ENCODE peak calls at places on chromosomes 1 and 21, in six cellular contexts. D, N, B, Y, Z and F are unnamed samples.

GRCh38 chr1:210363119-210363518 is 34.4 kb downstream of the HHAT start:
- DNase-seq in D (no peak), N (no peak), B (no peak), Y (no peak), Z (no peak), F (no peak)

GRCh38 chr1:109807822-109808680 is 44.3 kb upstream of the EPS8L3 start:
- DNase-seq in D (no peak), N (no peak), B (no peak), Y (peak), Z (peak), F (peak)

GRCh38 chr1:88221396-88221795 is 462.7 kb upstream of the PKN2 start:
- DNase-seq in D (no peak), N (no peak), B (no peak), Y (peak), Z (no peak), F (no peak)

GRCh38 chr1:10378071-10378841 is 20.6 kb upstream of the PGD start:
- DNase-seq in D (peak), N (no peak), B (no peak), Y (peak), Z (peak), F (no peak)

GRCh38 chr1:75338974-75339483 is 204.8 kb downstream of the LHX8 start:
- DNase-seq in D (no peak), N (no peak), B (no peak), Y (peak), Z (no peak), F (no peak)

GRCh38 chr1:55500601-55501000 is 285.4 kb upstream of the USP24 start:
- DNase-seq in D (no peak), N (no peak), B (no peak), Y (no peak), Z (peak), F (no peak)

GRCh38 chr1:19661721-19662228 is 2.9 kb upstream of the HTR6 start:
- DNase-seq in D (no peak), N (no peak), B (no peak), Y (peak), Z (peak), F (peak)

GRCh38 chr1:225996946-225997545 is 2.1 kb downstream of the SDE2 start:
- DNase-seq in D (no peak), N (no peak), B (no peak), Y (peak), Z (peak), F (no peak)

GRCh38 chr1:46352363-46352762 is 11.8 kb downstream of the NSUN4 start:
- DNase-seq in D (no peak), N (no peak), B (no peak), Y (no peak), Z (no peak), F (no peak)

GRCh38 chr1:107990606-107991005 is 25.6 kb upstream of the VAV3 start:
- DNase-seq in D (no peak), N (no peak), B (no peak), Y (no peak), Z (peak), F (peak)

GRCh38 chr1:84939761-84940160 is 46.8 kb upstream of the LPAR3 start:
- DNase-seq in D (no peak), N (no peak), B (no peak), Y (no peak), Z (no peak), F (no peak)

GRCh38 chr1:115507256-115507589 is 134.5 kb upstream of the VANGL1 start:
- DNase-seq in D (no peak), N (no peak), B (peak), Y (peak), Z (peak), F (peak)

GRCh38 chr1:87508247-87508646 is 179.6 kb downstream of the LMO4 start:
- DNase-seq in D (no peak), N (no peak), B (no peak), Y (peak), Z (peak), F (no peak)

GRCh38 chr1:84758968-84759491 is 68.8 kb upstream of the SSX2IP start:
- DNase-seq in D (no peak), N (no peak), B (no peak), Y (peak), Z (no peak), F (peak)

GRCh38 chr1:75461808-75462325 is 149.0 kb downstream of the SLC44A5 start:
- DNase-seq in D (no peak), N (no peak), B (no peak), Y (no peak), Z (no peak), F (no peak)

GRCh38 chr1:11352058-11352715 is 79.2 kb downstream of the UBIAD1 start:
- DNase-seq in D (no peak), N (no peak), B (no peak), Y (no peak), Z (no peak), F (no peak)

GRCh38 chr1:212540031-212540430 is 68.5 kb upstream of the ATF3 start:
- DNase-seq in D (no peak), N (no peak), B (no peak), Y (no peak), Z (no peak), F (no peak)

GRCh38 chr1:154453577-154454352 is 48.3 kb upstream of the TDRD10 start:
- DNase-seq in D (no peak), N (no peak), B (no peak), Y (peak), Z (peak), F (peak)

GRCh38 chr1:1061682-1062363 is 12.3 kb downstream of the RNF223 start:
- DNase-seq in D (no peak), N (no peak), B (no peak), Y (no peak), Z (peak), F (no peak)

GRCh38 chr1:90391116-90391515 is 326.0 kb downstream of the BARHL2 start:
- DNase-seq in D (no peak), N (no peak), B (no peak), Y (peak), Z (peak), F (peak)

GRCh38 chr1:35727434-35727825 is 8.7 kb upstream of the C1orf216 start:
- DNase-seq in D (no peak), N (no peak), B (no peak), Y (no peak), Z (no peak), F (no peak)

GRCh38 chr1:35725591-35725990 is 6.9 kb upstream of the C1orf216 start:
- DNase-seq in D (no peak), N (no peak), B (peak), Y (peak), Z (peak), F (no peak)

GRCh38 chr1:35726814-35727433 is 8.2 kb upstream of the C1orf216 start:
- DNase-seq in D (peak), N (no peak), B (peak), Y (peak), Z (peak), F (peak)
- TF ChIP-seq CTCF in D (peak), N (peak), B (peak), Y (peak), Z (peak), F (peak)

GRCh38 chr21:30668776-30669175 is 26.1 kb downstream of the KRTAP20-3 start:
- DNase-seq in D (no peak), N (no peak), B (no peak), Y (no peak), Z (no peak), F (no peak)
- TF ChIP-seq CTCF in D (no peak), N (no peak), B (no peak), Y (no peak), Z (no peak), F (no peak)

DNA sequence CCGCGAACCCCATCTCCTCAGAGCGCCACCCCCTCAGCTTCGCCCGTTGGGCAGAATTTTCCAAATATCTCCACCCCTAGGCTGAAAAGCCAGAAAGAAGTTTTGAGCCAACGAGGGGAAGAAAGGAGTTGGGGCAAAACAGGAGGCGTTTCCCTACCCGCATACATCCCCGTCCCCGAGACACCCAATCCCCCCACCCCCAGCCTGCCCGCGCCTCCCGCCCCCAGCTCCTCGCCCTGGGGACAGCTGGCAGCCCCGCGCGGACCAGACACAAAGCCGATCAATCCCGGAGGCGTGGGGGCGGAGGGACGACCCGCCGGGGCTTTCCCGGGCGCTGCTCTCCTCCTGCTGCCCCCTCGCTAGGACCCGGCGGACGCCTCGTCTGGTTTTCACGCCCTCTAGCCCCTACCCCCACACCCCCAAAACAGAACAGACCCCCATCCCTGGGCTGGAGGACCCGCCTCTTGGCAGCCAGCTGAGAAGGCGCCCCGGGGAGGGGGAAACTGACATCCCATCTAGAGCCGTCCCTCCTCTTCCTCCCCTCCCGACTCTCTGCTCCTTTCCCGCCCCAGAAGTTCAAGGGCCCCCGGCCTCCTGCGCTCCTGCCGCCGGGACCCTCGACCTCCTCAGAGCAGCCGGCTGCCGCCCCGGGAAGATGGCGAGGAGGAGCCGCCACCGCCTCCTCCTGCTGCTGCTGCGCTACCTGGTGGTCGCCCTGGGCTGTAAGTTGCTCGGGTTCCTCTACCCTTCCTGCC is at the start of gene JAM2:
- DNase-seq in D (no peak), N (no peak), B (peak), Y (peak), Z (no peak), F (peak)
- TF ChIP-seq CTCF in D (no peak), N (peak), B (no peak), Y (peak), Z (no peak), F (no peak)

DNA sequence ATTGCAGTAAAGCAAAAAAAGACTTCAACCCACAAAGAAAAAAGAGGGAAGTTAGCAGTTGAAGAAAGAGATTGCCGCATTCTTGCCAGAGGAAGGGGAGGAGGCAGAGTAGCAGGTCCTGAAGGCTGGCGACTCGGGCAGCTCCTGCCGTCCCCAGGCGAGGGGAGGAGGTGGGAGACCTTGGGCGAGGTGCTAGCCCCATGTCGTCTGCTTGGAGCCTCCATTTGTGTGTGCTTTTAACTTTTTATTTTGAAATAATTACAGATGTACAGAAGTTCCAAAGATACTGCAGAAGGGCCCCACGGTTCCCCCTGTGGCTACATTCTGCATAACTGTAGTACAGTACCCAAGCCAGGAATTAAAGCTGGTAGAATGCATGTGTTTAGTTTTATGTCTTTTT is 6.8 kb downstream of the TRPM2 start:
- DNase-seq in D (no peak), N (no peak), B (no peak), Y (no peak), Z (no peak), F (no peak)
- TF ChIP-seq CTCF in D (no peak), N (no peak), B (peak), Y (no peak), Z (no peak), F (no peak)

DNA sequence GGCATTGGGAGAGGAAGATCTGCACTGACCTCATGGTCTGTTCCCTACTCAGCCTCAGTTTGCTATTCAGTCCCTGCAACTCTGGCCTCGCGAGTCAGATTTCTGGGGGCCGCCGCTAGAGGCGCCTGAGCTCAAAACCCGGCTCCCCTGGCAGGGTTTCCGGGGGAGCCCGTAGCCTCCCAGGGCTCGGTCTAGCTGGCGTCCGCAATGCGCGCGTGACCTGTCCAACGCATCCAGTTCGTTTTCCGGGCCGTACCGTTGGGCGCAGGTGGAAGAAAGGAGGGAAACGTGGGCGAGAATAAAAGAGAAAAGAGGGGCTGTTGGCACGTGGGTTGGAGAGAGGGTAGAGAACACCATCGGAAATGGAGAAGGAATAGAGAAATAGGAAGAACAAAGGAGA is at the start of gene ADAM30:
- DNase-seq in D (no peak), N (no peak), B (no peak), Y (no peak), Z (no peak), F (no peak)
- TF ChIP-seq CTCF in D (no peak), N (peak), B (no peak), Y (no peak), Z (no peak), F (no peak)

GRCh38 chr1:29397981-29398380 is 161.7 kb downstream of the PTPRU start:
- DNase-seq in D (no peak), N (no peak), B (no peak), Y (no peak), Z (no peak), F (no peak)

GRCh38 chr1:29398431-29398830 is 162.1 kb downstream of the PTPRU start:
- DNase-seq in D (no peak), N (no peak), B (no peak), Y (peak), Z (peak), F (peak)

GRCh38 chr1:29395724-29396437 is 159.6 kb downstream of the PTPRU start:
- DNase-seq in D (no peak), N (no peak), B (no peak), Y (no peak), Z (peak), F (no peak)

GRCh38 chr1:29397256-29397590 is 160.9 kb downstream of the PTPRU start:
- DNase-seq in D (no peak), N (no peak), B (no peak), Y (no peak), Z (no peak), F (no peak)

DNA sequence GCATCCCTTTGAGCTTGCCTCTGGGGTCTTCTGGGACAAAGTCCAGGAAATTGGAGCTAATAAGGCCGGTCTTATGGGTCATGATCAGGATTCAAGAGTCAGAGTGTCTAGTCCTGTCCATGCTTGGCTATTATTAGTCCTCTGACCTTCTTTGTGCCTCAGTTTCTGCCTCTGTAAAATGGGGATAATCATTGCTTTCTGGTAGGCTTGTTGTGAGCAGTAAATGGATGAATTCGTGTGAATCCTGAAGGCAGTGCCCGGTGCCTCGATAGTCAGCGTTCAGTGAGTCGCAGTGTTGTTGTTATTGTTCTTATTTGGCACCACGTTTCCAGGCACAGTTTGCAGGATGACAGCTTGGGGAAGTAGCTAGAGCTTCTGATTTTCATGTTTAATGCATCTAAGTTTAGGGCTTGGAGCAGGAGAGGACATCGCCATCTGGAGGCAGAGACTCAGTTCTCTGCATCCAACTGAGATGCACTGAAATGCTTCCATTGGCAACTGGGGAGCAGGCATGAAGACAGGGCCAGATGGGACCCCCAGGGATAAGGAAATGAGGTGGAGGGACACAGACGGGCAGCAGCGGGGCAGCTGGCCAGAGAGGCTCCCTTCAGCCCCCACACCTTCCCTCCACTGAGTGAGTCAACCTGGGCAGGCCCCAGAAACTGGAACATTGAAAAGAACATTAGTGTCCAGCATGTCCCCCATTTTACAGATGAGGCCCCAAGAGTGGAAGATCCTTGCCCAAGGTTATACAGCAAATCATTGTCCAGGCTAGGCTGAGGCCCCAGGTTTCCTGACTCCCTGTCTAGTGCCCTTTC is 160.3 kb downstream of the PTPRU start:
- DNase-seq in D (no peak), N (no peak), B (no peak), Y (peak), Z (peak), F (no peak)
- TF ChIP-seq CTCF in D (no peak), N (peak), B (no peak), Y (peak), Z (peak), F (no peak)

GRCh38 chr21:36166705-36167104 is 10.1 kb downstream of the DOP1B start:
- DNase-seq in D (no peak), N (no peak), B (peak), Y (no peak), Z (no peak), F (no peak)

GRCh38 chr21:36170823-36171222 is 14.2 kb downstream of the DOP1B start:
- DNase-seq in D (no peak), N (no peak), B (no peak), Y (no peak), Z (no peak), F (no peak)

GRCh38 chr21:36171327-36171726 is 14.7 kb downstream of the DOP1B start:
- DNase-seq in D (no peak), N (no peak), B (no peak), Y (no peak), Z (no peak), F (no peak)

GRCh38 chr21:36171741-36172331 is 15.2 kb downstream of the DOP1B start:
- DNase-seq in D (no peak), N (no peak), B (no peak), Y (no peak), Z (no peak), F (no peak)

GRCh38 chr21:36169465-36170128 is 13.0 kb downstream of the DOP1B start:
- DNase-seq in D (no peak), N (no peak), B (no peak), Y (no peak), Z (no peak), F (no peak)
- TF ChIP-seq CTCF in D (no peak), N (no peak), B (no peak), Y (peak), Z (peak), F (no peak)

DNA sequence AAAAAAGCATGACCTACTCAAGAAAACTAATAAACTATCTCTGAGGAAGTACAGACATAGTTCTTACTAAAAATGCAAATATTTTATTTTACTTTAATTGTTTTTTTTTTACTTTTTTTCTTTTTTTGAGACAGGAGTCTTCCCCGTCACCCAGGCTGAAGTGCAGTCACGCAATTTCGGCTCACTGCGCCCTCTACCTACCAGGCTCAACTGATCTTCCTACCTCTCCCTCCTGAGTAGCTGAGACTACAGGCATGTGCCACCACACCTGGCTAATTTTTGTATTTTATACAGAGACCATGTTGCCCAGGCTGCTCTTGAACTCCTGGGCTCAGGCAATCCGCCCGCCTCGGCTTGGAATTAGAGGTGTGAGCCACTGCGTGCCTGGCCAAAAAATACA is 1263.1 kb downstream of the KCNT2 start:
- DNase-seq in D (no peak), N (no peak), B (peak), Y (no peak), Z (no peak), F (no peak)
- TF ChIP-seq CTCF in D (no peak), N (peak), B (peak), Y (no peak), Z (no peak), F (no peak)

DNA sequence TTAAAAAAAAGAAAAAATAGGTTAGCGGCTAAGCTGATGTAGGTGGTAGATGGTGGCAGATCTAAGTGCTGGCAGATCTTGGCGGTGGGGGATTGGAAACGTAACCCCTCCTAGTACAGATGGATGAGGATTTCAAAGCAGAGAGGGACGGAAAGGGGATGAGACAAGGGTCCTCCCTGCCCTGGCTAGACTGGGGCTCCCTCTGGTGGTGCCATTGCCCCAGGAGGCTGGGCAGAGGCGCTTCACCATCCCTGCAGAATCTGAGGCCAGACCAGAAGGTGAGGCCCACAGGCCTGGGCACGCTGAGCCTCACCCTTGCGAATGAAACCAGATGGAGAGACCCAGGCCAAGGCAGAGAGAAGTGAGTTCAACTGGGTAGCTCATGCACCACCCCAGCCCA is 7.0 kb upstream of the PLEKHA6 start:
- DNase-seq in D (no peak), N (no peak), B (no peak), Y (no peak), Z (no peak), F (peak)
- TF ChIP-seq CTCF in D (no peak), N (peak), B (peak), Y (peak), Z (peak), F (peak)

DNA sequence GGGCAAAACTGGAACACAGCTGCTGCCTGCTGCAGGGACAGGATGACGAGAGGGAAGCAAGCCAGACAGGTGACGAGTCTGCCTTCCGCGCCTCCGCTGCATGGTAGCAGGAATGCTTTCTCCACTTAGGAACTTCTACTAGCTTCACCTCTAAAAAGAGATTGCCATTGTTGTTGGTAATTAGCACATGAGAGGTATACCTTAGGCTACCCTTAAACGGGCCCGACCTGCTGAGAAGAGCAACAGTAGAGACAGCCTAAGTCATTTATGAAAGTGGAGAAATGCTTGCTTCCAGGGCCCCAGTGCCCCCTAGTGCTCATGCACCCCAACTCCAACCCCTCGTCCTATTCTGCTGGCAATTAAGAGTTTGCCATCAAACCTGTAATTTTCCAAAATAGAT is 96.9 kb upstream of the AKT3 start:
- DNase-seq in D (no peak), N (no peak), B (no peak), Y (no peak), Z (peak), F (peak)
- TF ChIP-seq CTCF in D (no peak), N (peak), B (peak), Y (peak), Z (peak), F (peak)